ENCODE peak calls at places on chromosomes 16 and 17, in nine cellular contexts. Y is cardiac fibroblast, F is thoracic aorta, L is tibial artery, D is AG04450, X is IMR-90, S is fibroblast of pulmonary artery, Z is upper lobe of right lung, I is stomach. E is an unnamed sample.

GRCh38 chr17:71613996-71614395 is 506.8 kb upstream of the SOX9 start:
- DNase-seq in Y (no peak), F (no peak), L (no peak), D (no peak), X (no peak), S (no peak), Z (no peak), I (no peak), E (no peak)

GRCh38 chr17:78048346-78049292 is 79.9 kb downstream of the TMC6 start:
- DNase-seq in Y (no peak), F (no peak), L (no peak), D (no peak), X (no peak), S (no peak), Z (no peak), I (no peak), E (no peak)

GRCh38 chr17:61353615-61354014 is 46.0 kb upstream of the TBX2 start:
- DNase-seq in Y (no peak), F (no peak), L (no peak), D (no peak), X (no peak), S (no peak), Z (no peak), I (no peak), E (no peak)

GRCh38 chr17:45241315-45242011 is 19.8 kb downstream of the FMNL1 start:
- DNase-seq in Y (no peak), F (no peak), L (no peak), D (no peak), X (no peak), S (no peak), Z (peak; percentile 85), I (peak; percentile 60), E (no peak)

GRCh38 chr17:33277436-33278100 is 15.5 kb downstream of the ASIC2 start:
- DNase-seq in Y (no peak), F (no peak), L (no peak), D (no peak), X (no peak), S (no peak), Z (no peak), I (no peak), E (peak; percentile 45)

GRCh38 chr16:4924593-4925378 is 12.2 kb downstream of the PPL start:
- DNase-seq in Y (no peak), F (no peak), L (no peak), D (no peak), X (no peak), S (no peak), Z (peak; percentile 90), I (peak; percentile 74), E (no peak)

GRCh38 chr17:47423406-47424295 is 99.9 kb downstream of the EFCAB13 start:
- DNase-seq in Y (peak; percentile 1), F (no peak), L (no peak), D (no peak), X (no peak), S (no peak), Z (peak; percentile 69), I (peak; percentile 71), E (no peak)

GRCh38 chr17:83103200-83103937 is 24.0 kb downstream of the METRNL start:
- DNase-seq in Y (no peak), F (no peak), L (peak; percentile 90), D (no peak), X (peak; percentile 66), S (peak; percentile 64), Z (no peak), I (peak; percentile 83), E (no peak)

GRCh38 chr16:70267516-70267915 is 15.8 kb upstream of the EXOSC6 start:
- DNase-seq in Y (peak; percentile 71), F (no peak), L (no peak), D (no peak), X (peak; percentile 55), S (peak; percentile 72), Z (peak; percentile 46), I (peak; percentile 35), E (no peak)

GRCh38 chr17:37802712-37803416 is 58.0 kb upstream of the HNF1B start:
- DNase-seq in Y (peak; percentile 72), F (no peak), L (peak; percentile 34), D (no peak), X (peak; percentile 80), S (peak; percentile 72), Z (no peak), I (peak; percentile 38), E (no peak)

GRCh38 chr16:13909872-13910303 is 10.1 kb upstream of the ERCC4 start:
- DNase-seq in Y (peak; percentile 91), F (peak; percentile 58), L (peak; percentile 76), D (peak; percentile 47), X (peak; percentile 75), S (peak; percentile 97), Z (no peak), I (peak; percentile 87), E (no peak)

GRCh38 chr17:79841369-79842135 is 2.3 kb upstream of the CBX4 start:
- DNase-seq in Y (no peak), F (no peak), L (no peak), D (no peak), X (no peak), S (no peak), Z (no peak), I (no peak), E (no peak)

GRCh38 chr17:79839363-79840203 is at the start of gene CBX4:
- DNase-seq in Y (peak; percentile 90), F (peak; percentile 84), L (peak; percentile 94), D (peak; percentile 74), X (peak; percentile 90), S (peak; percentile 92), Z (peak; percentile 98), I (peak; percentile 97), E (no peak)

GRCh38 chr17:79838541-79839274 is 532 bp downstream of the CBX4 start:
- DNase-seq in Y (peak; percentile 71), F (no peak), L (no peak), D (no peak), X (peak; percentile 52), S (peak; percentile 69), Z (peak; percentile 82), I (peak; percentile 55), E (no peak)

GRCh38 chr17:79840989-79841286 is 1.7 kb upstream of the CBX4 start:
- DNase-seq in Y (no peak), F (no peak), L (no peak), D (no peak), X (no peak), S (no peak), Z (no peak), I (no peak), E (no peak)

DNA sequence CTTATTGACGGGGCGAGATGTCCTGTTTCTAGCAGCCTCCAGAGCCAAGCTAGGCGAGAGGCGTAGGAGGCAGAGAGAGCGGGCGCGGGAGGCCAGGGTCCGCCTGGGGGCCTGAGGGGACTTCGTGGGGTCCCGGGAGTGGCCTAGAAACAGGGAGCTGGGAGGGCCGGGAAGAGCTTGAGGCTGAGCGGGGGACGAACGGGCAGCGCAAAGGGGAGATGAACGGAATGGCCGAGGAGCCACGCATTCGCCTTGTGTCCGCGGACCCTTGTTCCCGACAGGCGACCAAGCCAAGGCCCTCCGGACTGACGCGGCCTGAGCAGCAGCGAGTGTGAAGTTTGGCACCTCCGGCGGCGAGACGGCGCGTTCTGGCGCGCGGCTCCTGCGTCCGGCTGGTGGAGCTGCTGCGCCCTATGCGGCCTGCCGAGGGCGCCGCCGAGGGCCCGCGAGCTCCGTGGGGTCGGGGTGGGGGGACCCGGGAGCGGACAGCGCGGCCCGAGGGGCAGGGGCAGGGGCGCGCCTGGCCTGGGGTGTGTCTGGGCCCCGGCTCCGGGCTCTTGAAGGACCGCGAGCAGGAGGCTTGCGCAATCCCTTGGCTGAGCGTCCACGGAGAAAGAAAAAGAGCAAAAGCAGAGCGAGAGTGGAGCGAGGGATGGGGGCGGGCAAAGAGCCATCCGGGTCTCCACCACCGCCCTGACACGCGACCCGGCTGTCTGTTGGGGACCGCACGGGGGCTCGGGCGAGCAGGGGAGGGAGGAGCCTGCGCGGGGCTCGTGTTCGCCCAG is 1.2 kb upstream of the CBX4 start:
- DNase-seq in Y (peak; percentile 58), F (no peak), L (peak; percentile 80), D (no peak), X (peak; percentile 31), S (peak; percentile 64), Z (peak; percentile 85), I (peak; percentile 75), E (no peak)
- TF ChIP-seq CTCF in Y (no peak), F (no peak), L (no peak), D (peak; percentile 18), X (peak; percentile 34), S (no peak), Z (peak; percentile 25), I (no peak), E (no peak)

GRCh38 chr16:89573826-89574680 is 1.5 kb upstream of the CPNE7 start:
- DNase-seq in Y (no peak), F (no peak), L (no peak), D (no peak), X (no peak), S (no peak), Z (no peak), I (no peak), E (no peak)
- H3K4me3 ChIP-seq in Y (no peak overlapping the region), F (peak overlapping the region; percentile 66), L (no peak overlapping the region), D (no peak overlapping the region), X (no peak overlapping the region), S (no peak overlapping the region), Z (peak overlapping the region; percentile 41), I (no peak overlapping the region), E (peak overlapping the region; percentile 62)

DNA sequence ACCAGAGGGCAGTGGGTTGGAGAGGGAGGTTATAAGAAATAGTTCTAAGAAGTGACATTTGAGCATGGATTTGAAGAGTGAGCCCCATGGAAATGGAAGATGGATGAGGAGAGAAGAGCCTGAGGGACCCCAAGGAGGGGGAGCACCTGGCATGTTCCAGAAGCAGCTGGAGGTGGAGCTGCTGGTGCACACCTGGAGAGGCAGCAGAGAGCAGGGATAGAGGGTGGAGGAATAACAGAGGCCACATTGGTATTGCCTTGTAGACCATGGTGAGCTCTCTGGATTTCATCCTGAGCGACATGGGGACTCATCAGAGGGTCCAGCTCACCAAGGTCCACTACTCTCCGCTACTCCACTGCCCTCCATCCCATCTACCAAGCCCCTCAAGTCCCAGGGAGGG is 22.3 kb upstream of the KDM8 start:
- DNase-seq in Y (no peak), F (no peak), L (no peak), D (no peak), X (no peak), S (no peak), Z (no peak), I (no peak), E (no peak)
- TF ChIP-seq CTCF in Y (no peak), F (no peak), L (no peak), D (no peak), X (no peak), S (peak; percentile 10), Z (no peak), I (no peak), E (peak; percentile 24)

GRCh38 chr16:81524382-81524781 is 79.8 kb downstream of the CMIP start:
- DNase-seq in Y (no peak), F (no peak), L (no peak), D (no peak), X (no peak), S (no peak), Z (peak; percentile 53), I (no peak), E (no peak)

GRCh38 chr16:81527477-81528178 is 83.0 kb downstream of the CMIP start:
- DNase-seq in Y (no peak), F (no peak), L (no peak), D (no peak), X (no peak), S (no peak), Z (no peak), I (no peak), E (no peak)

GRCh38 chr16:81528258-81528657 is 83.7 kb downstream of the CMIP start:
- DNase-seq in Y (no peak), F (no peak), L (no peak), D (no peak), X (no peak), S (no peak), Z (peak; percentile 26), I (no peak), E (no peak)

GRCh38 chr16:81526199-81526598 is 81.6 kb downstream of the CMIP start:
- DNase-seq in Y (no peak), F (no peak), L (no peak), D (no peak), X (peak; percentile 20), S (no peak), Z (no peak), I (no peak), E (no peak)

GRCh38 chr16:81526935-81527334 is 82.3 kb downstream of the CMIP start:
- DNase-seq in Y (peak; percentile 56), F (no peak), L (no peak), D (no peak), X (peak; percentile 27), S (peak; percentile 72), Z (no peak), I (no peak), E (no peak)
- H3K4me3 ChIP-seq in Y (no peak overlapping the region), F (no peak overlapping the region), L (no peak overlapping the region), D (no peak overlapping the region), X (no peak overlapping the region), S (no peak overlapping the region), Z (no peak overlapping the region), I (no peak overlapping the region), E (no peak overlapping the region)